ENCODE peak calls at places on chromosomes 12 and 14, in eight cellular contexts. Z, R, J, F, X, P, G and C are unnamed samples.

GRCh38 chr14:24398943-24399801 is at the start of gene NYNRIN:
- DNase-seq in Z (no peak), R (peak), J (peak), F (no peak), X (peak), P (peak), G (peak), C (peak)

GRCh38 chr14:103930051-103930604 is 1.9 kb downstream of the TDRD9 start:
- DNase-seq in Z (no peak), R (no peak), J (no peak), F (no peak), X (no peak), P (no peak), G (no peak), C (no peak)

GRCh38 chr14:99946652-99947489 is 118.4 kb upstream of the EVL start:
- DNase-seq in Z (no peak), R (peak), J (peak), F (peak), X (peak), P (no peak), G (peak), C (peak)

GRCh38 chr12:112514926-112515642 is 96.3 kb downstream of the PTPN11 start:
- DNase-seq in Z (no peak), R (no peak), J (peak), F (no peak), X (peak), P (no peak), G (no peak), C (no peak)

GRCh38 chr12:133081408-133081806 is 684 bp downstream of the ZNF140 start:
- DNase-seq in Z (no peak), R (no peak), J (no peak), F (no peak), X (no peak), P (no peak), G (no peak), C (no peak)

GRCh38 chr12:93982847-93983315 is 165.5 kb upstream of the PLXNC1 start:
- DNase-seq in Z (no peak), R (peak), J (peak), F (peak), X (peak), P (no peak), G (no peak), C (peak)

GRCh38 chr12:15393995-15394394 is 71.7 kb downstream of the PTPRO start:
- DNase-seq in Z (no peak), R (no peak), J (no peak), F (no peak), X (no peak), P (no peak), G (no peak), C (no peak)

GRCh38 chr12:76637807-76638206 is 78.2 kb upstream of the OSBPL8 start:
- DNase-seq in Z (no peak), R (peak), J (peak), F (peak), X (no peak), P (no peak), G (no peak), C (peak)

GRCh38 chr12:48157889-48158370 is 615 bp upstream of the ASB8 start:
- DNase-seq in Z (no peak), R (no peak), J (no peak), F (no peak), X (no peak), P (no peak), G (no peak), C (no peak)

GRCh38 chr12:127479256-127479655 is 787.7 kb upstream of the TMEM132C start:
- DNase-seq in Z (no peak), R (no peak), J (no peak), F (no peak), X (no peak), P (no peak), G (no peak), C (no peak)

GRCh38 chr12:52149182-52149641 is 42.6 kb downstream of the KRT80 start:
- DNase-seq in Z (no peak), R (no peak), J (peak), F (no peak), X (no peak), P (no peak), G (no peak), C (no peak)

GRCh38 chr14:36818794-36819384 is 157.2 kb downstream of the PAX9 start:
- DNase-seq in Z (no peak), R (no peak), J (peak), F (no peak), X (no peak), P (no peak), G (no peak), C (no peak)

GRCh38 chr14:69464829-69465228 is 19.7 kb upstream of the PLEKHD1 start:
- DNase-seq in Z (no peak), R (peak), J (no peak), F (peak), X (peak), P (no peak), G (no peak), C (peak)